ENCODE peak calls at places on chromosomes 11 and 22, in six cellular contexts. M is heart right ventricle; Q is mammary epithelial cell; J is CD4-positive, alpha-beta T cell; U is HFFc6; R is HFF-Myc. N is an unnamed sample.

GRCh38 chr11:72831521-72832300 is 17.5 kb downstream of the ATG16L2 start:
- DNase-seq in M (peak), J (peak), R (no peak), U (peak), Q (peak), N (peak)

GRCh38 chr11:122172352-122173073 is 56.5 kb upstream of the BLID start:
- DNase-seq in R (no peak), J (no peak), M (no peak), Q (no peak), U (no peak), N (no peak)

GRCh38 chr11:72932132-72932570 is 117.9 kb downstream of the ATG16L2 start:
- DNase-seq in U (peak), M (no peak), Q (peak), R (no peak), J (no peak), N (no peak)

GRCh38 chr11:75241036-75241905 is 697 bp downstream of the TPBGL start:
- DNase-seq in R (peak), Q (peak), J (peak), M (peak), U (peak), N (peak)

GRCh38 chr11:7347611-7348431 is 96.1 kb downstream of the SYT9 start:
- DNase-seq in U (no peak), M (no peak), J (no peak), Q (no peak), R (no peak), N (no peak)

GRCh38 chr22:25766418-25766817 is 24.4 kb downstream of the MYO18B start:
- DNase-seq in Q (no peak), J (no peak), U (no peak), R (no peak), M (no peak), N (no peak)

GRCh38 chr11:115585361-115586024 is 81.3 kb upstream of the CADM1 start:
- DNase-seq in Q (no peak), U (no peak), J (no peak), M (no peak), R (no peak), N (no peak)

GRCh38 chr11:1557904-1558831 is 13.9 kb downstream of the DUSP8 start:
- DNase-seq in U (peak), J (no peak), R (no peak), M (peak), Q (no peak), N (no peak)

GRCh38 chr22:31321421-31321820 is 24.7 kb downstream of the PATZ1 start:
- DNase-seq in R (no peak), U (no peak), J (no peak), M (no peak), Q (no peak), N (no peak)

GRCh38 chr11:61290905-61291690 is 4.0 kb downstream of the VWCE start:
- DNase-seq in J (no peak), M (no peak), U (no peak), Q (no peak), R (no peak), N (no peak)

GRCh38 chr11:61888043-61888442 is 3.3 kb downstream of the FADS3 start:
- DNase-seq in M (peak), R (no peak), Q (peak), J (no peak), U (peak), N (no peak)

GRCh38 chr11:122883682-122883981 is 1.1 kb downstream of the JHY start:
- DNase-seq in R (no peak), U (no peak), Q (no peak), M (no peak), J (no peak), N (no peak)

GRCh38 chr11:17552392-17553248 is 5.6 kb downstream of the OTOG start:
- DNase-seq in M (no peak), J (no peak), R (no peak), Q (no peak), U (no peak), N (no peak)

GRCh38 chr11:66050581-66051231 is 1.5 kb upstream of the SF3B2 start:
- DNase-seq in M (no peak), R (no peak), J (no peak), U (no peak), Q (no peak), N (no peak)

GRCh38 chr11:62497132-62497915 is 49.3 kb downstream of the AHNAK start:
- DNase-seq in R (no peak), U (peak), Q (peak), M (no peak), J (no peak), N (no peak)

GRCh38 chr22:44192811-44193536 is 12.2 kb downstream of the PARVG start:
- DNase-seq in U (no peak), R (no peak), Q (no peak), M (no peak), J (no peak), N (no peak)

GRCh38 chr11:17478064-17478463 is 1.4 kb upstream of the ABCC8 start:
- DNase-seq in Q (no peak), R (no peak), J (no peak), M (no peak), U (no peak), N (no peak)

GRCh38 chr11:93192163-93192562 is 5.6 kb downstream of the SLC36A4 start:
- DNase-seq in U (no peak), J (no peak), M (no peak), R (no peak), Q (no peak), N (peak)

GRCh38 chr11:82906236-82906635 is 4.7 kb downstream of the DDIAS start:
- DNase-seq in R (no peak), Q (peak), M (no peak), U (peak), J (no peak), N (no peak)

GRCh38 chr11:26234451-26234850 is 97.5 kb upstream of the ANO3 start:
- DNase-seq in Q (peak), U (no peak), J (no peak), R (no peak), M (no peak), N (no peak)

GRCh38 chr11:75776546-75776945 is 8.0 kb downstream of the DGAT2 start:
- DNase-seq in J (no peak), R (no peak), Q (no peak), U (no peak), M (no peak), N (no peak)

GRCh38 chr22:38218661-38219331 is 17.0 kb downstream of the MAFF start:
- DNase-seq in J (no peak), R (peak), Q (peak), M (peak), U (peak), N (peak)

GRCh38 chr22:42673898-42674390 is 24.8 kb upstream of the CYB5R3 start:
- DNase-seq in M (no peak), R (no peak), J (no peak), U (no peak), Q (peak), N (no peak)

GRCh38 chr22:28909375-28909774 is 26.0 kb downstream of the ZNRF3 start:
- DNase-seq in J (no peak), M (no peak), U (no peak), R (no peak), Q (no peak), N (no peak)

GRCh38 chr11:62928011-62928410 is 6.8 kb upstream of the CHRM1 start:
- DNase-seq in J (no peak), R (no peak), M (no peak), Q (no peak), U (no peak), N (no peak)

GRCh38 chr11:10181811-10182210 is 112.2 kb downstream of the SBF2 start:
- DNase-seq in M (no peak), J (no peak), R (peak), U (peak), Q (no peak), N (no peak)

GRCh38 chr11:8729837-8730696 is 47.5 kb downstream of the RPL27A start:
- DNase-seq in R (no peak), J (no peak), U (no peak), M (no peak), Q (no peak), N (no peak)
- TF ChIP-seq CTCF in R (peak), J (no peak), U (no peak), M (no peak), Q (no peak), N (no peak)

GRCh38 chr22:49930596-49931412 is 12.4 kb downstream of the CRELD2 start:
- DNase-seq in U (peak), Q (peak), R (peak), M (no peak), J (peak), N (peak)
- TF ChIP-seq CTCF in U (peak), Q (peak), R (peak), M (peak), J (peak), N (peak)

GRCh38 chr11:407651-408080 is 7.1 kb downstream of the SIGIRR start:
- DNase-seq in Q (no peak), J (no peak), M (no peak), U (no peak), R (no peak), N (no peak)
- TF ChIP-seq CTCF in Q (no peak), J (no peak), M (no peak), U (no peak), R (no peak), N (no peak)

DNA sequence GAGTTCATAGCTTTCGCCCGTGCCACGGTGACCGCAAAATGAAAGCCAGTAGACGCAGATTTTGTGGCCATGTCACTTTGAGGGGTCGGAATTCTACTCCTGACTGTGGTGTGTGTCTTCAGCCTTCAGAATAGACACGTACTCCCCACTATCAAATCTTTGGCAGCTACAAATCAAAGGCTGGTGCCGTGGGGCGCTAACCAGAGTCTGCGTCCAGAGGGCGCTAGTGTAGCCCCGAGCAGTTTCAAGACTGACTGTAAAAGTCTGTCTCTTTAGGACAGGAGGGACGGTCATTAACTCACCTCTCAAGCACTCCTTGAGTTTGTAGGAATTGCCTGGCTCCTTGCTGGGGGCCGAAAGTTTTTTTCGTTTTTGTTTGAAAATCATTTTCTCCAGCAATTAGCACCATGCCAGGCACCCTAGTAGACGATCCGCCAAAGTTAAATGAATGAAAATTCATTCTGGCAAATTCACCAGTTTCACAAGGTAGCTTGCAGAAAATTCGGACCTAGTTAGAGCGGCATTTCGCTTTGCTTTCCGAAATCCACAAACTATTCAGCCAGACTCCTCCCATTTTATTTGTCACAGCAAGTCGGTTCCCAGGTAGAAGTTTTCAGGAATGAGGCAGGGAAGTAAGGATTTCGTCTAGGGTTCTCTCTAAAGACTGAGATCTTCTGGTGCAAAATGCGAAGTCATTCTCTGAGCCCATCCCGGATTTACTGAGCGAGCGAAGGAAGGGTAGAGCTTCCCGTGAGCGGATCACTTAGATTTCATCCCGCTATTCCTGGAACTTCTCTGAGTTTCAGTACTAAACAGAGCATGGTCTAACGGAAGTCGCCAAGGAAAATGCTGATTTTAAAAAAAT is 2.8 kb upstream of the CALCA start:
- DNase-seq in J (peak), U (no peak), R (no peak), Q (peak), M (peak), N (peak)
- TF ChIP-seq CTCF in J (peak), U (peak), R (peak), Q (peak), M (peak), N (peak)

N was measured in endothelial cell.